ENCODE peak calls at places on chromosomes 13 and 19, in five cellular contexts. K is iPS-NIHi11, Q is nephron progenitor cell, J is LHCN-M2, P is mucosa of descending colon. E is an unnamed sample.
A peak's percentile ranks its signal among the peaks of the same experiment; 100 is the strongest.

GRCh38 chr19:50669319-50670101 is 20.3 kb downstream of the C19orf81 start:
- DNase-seq in P (no peak), K (peak; percentile 49), Q (peak; percentile 69), J (peak; percentile 5), E (no peak)

GRCh38 chr13:63773476-63773875 is 2357.8 kb upstream of the PCDH20 start:
- DNase-seq in Q (no peak), J (no peak), K (no peak), P (no peak), E (no peak)

GRCh38 chr13:47564041-47564440 is 437.0 kb downstream of the SUCLA2 start:
- DNase-seq in K (no peak), J (no peak), P (no peak), Q (peak; percentile 44), E (no peak)

GRCh38 chr13:31940076-31940475 is 91.5 kb upstream of the FRY start:
- DNase-seq in P (no peak), K (no peak), J (no peak), Q (no peak), E (no peak)

GRCh38 chr13:30690282-30691188 is 44.8 kb upstream of the ALOX5AP start:
- DNase-seq in Q (no peak), P (peak; percentile 82), K (no peak), J (peak; percentile 97), E (peak; percentile 71)

GRCh38 chr19:20247016-20247683 is 80.1 kb downstream of the ZNF486 start:
- DNase-seq in P (no peak), Q (peak; percentile 38), K (peak; percentile 26), J (peak; percentile 5), E (no peak)

GRCh38 chr19:51903192-51903591 is 1.6 kb downstream of the ZNF649 start:
- DNase-seq in Q (no peak), K (no peak), J (no peak), P (no peak), E (no peak)

GRCh38 chr19:55626350-55626749 is 2.0 kb upstream of the ZNF784 start:
- DNase-seq in K (no peak), J (no peak), Q (no peak), P (no peak), E (no peak)

GRCh38 chr13:50079278-50080157 is 64.3 kb downstream of the KCNRG start:
- DNase-seq in P (no peak), K (no peak), J (no peak), Q (no peak), E (no peak)

GRCh38 chr19:5122121-5122400 is 153.1 kb downstream of the KDM4B start:
- DNase-seq in Q (no peak), P (no peak), J (no peak), K (no peak), E (no peak)

GRCh38 chr19:42175952-42176648 is 41.4 kb downstream of the DEDD2 start:
- DNase-seq in P (no peak), J (peak; percentile 8), K (peak; percentile 47), Q (no peak), E (no peak)

GRCh38 chr19:2181618-2181997 is 17.9 kb downstream of the DOT1L start:
- DNase-seq in Q (no peak), P (no peak), J (no peak), K (no peak), E (no peak)

GRCh38 chr19:10517361-10517759 is at the start of gene S1PR5:
- DNase-seq in K (peak; percentile 72), J (no peak), Q (peak; percentile 73), P (no peak), E (no peak)

GRCh38 chr13:61138857-61139256 is 276.8 kb downstream of the PCDH20 start:
- DNase-seq in P (no peak), K (no peak), J (no peak), Q (no peak), E (no peak)

GRCh38 chr19:39481229-39481545 is 549 bp downstream of the TIMM50 start:
- DNase-seq in K (no peak), Q (no peak), P (no peak), J (peak; percentile 6), E (no peak)

GRCh38 chr19:31698352-31698751 is 349.1 kb upstream of the TSHZ3 start:
- DNase-seq in P (no peak), Q (no peak), K (no peak), J (no peak), E (no peak)

GRCh38 chr13:20475927-20476691 is 49.5 kb downstream of the CRYL1 start:
- DNase-seq in J (no peak), P (peak; percentile 72), K (peak; percentile 62), Q (no peak), E (peak; percentile 67)

GRCh38 chr19:1619094-1619439 is 13.8 kb upstream of the UQCR11 start:
- DNase-seq in P (no peak), Q (no peak), K (no peak), J (no peak), E (no peak)

GRCh38 chr19:1489463-1489971 is 633 bp downstream of the PCSK4 start:
- DNase-seq in P (peak; percentile 68), K (peak; percentile 54), J (peak; percentile 43), Q (no peak), E (no peak)

GRCh38 chr13:31869582-31869981 is 130.3 kb downstream of the RXFP2 start:
- DNase-seq in Q (no peak), P (no peak), J (no peak), K (no peak), E (no peak)

GRCh38 chr19:10913716-10914340 is 14.6 kb downstream of the YIPF2 start:
- DNase-seq in P (no peak), K (no peak), Q (no peak), J (no peak), E (no peak)

GRCh38 chr19:33396701-33397535 is 23.4 kb downstream of the CEBPG start:
- DNase-seq in P (peak; percentile 55), J (peak; percentile 15), K (peak; percentile 77), Q (peak; percentile 58), E (no peak)

GRCh38 chr13:114149774-114150740 is 17.6 kb upstream of the RASA3 start:
- DNase-seq in K (peak; percentile 3), Q (no peak), J (no peak), P (peak; percentile 45), E (no peak)

GRCh38 chr19:57320180-57321084 is at the start of gene ZNF543:
- DNase-seq in K (peak; percentile 100), Q (peak; percentile 95), J (peak; percentile 95), P (peak; percentile 96), E (peak; percentile 96)

GRCh38 chr13:50916701-50917184 is 7.2 kb downstream of the RNASEH2B start:
- DNase-seq in P (no peak), J (no peak), K (no peak), Q (no peak), E (no peak)

GRCh38 chr13:40624338-40624737 is 42.1 kb downstream of the FOXO1 start:
- DNase-seq in K (no peak), Q (no peak), J (peak; percentile 40), P (no peak), E (peak; percentile 12)

GRCh38 chr19:47623921-47624391 is 15.0 kb downstream of the BICRA start:
- DNase-seq in K (no peak), Q (no peak), J (no peak), P (no peak), E (no peak)

GRCh38 chr13:108269601-108270328 is at the start of gene TNFSF13B:
- DNase-seq in Q (peak; percentile 30), J (peak; percentile 79), P (peak; percentile 75), K (peak; percentile 23), E (peak; percentile 49)

GRCh38 chr13:97471721-97472120 is 37.8 kb downstream of the RAP2A start:
- DNase-seq in Q (no peak), K (no peak), P (no peak), J (no peak), E (no peak)

GRCh38 chr19:31105761-31106160 is 243.5 kb downstream of the TSHZ3 start:
- DNase-seq in K (no peak), Q (no peak), J (no peak), P (no peak), E (no peak)

GRCh38 chr13:99162543-99162942 is 38.1 kb upstream of the UBAC2 start:
- DNase-seq in K (no peak), Q (peak; percentile 25), J (no peak), P (no peak), E (no peak)

GRCh38 chr13:31442605-31443004 is 242.8 kb downstream of the B3GLCT start:
- DNase-seq in K (no peak), P (no peak), J (no peak), Q (no peak), E (no peak)

GRCh38 chr19:33394723-33395560 is 21.4 kb downstream of the CEBPG start:
- DNase-seq in J (no peak), P (peak; percentile 55), Q (no peak), K (no peak), E (no peak)

GRCh38 chr13:46146898-46147297 is 35.1 kb downstream of the LCP1 start:
- DNase-seq in P (no peak), J (no peak), K (peak; percentile 57), Q (peak; percentile 32), E (no peak)